ENCODE peak calls at places on chromosomes 4 and X, in four cellular contexts. One of them, this sample, is unnamed.

GRCh38 chrX:114365045-114365834 is 218.6 kb upstream of the HTR2C start:
- DNase-seq in brain microvascular endothelial cell: no peak
- DNase-seq in kidney: no peak
- DNase-seq in IMR-90: no peak
- DNase-seq in this sample: no peak

GRCh38 chrX:119790977-119791436 is 423 bp downstream of the RPL39 start:
- DNase-seq in brain microvascular endothelial cell: peak; percentile 16
- DNase-seq in kidney: peak; percentile 77
- DNase-seq in IMR-90: peak; percentile 26
- DNase-seq in this sample: peak; percentile 11

GRCh38 chr4:133982533-133983224 is 218.9 kb downstream of the PABPC4L start:
- DNase-seq in brain microvascular endothelial cell: no peak
- DNase-seq in IMR-90: peak; percentile 17
- DNase-seq in kidney: no peak
- DNase-seq in this sample: peak; percentile 11

GRCh38 chr4:8574796-8575370 is 5.3 kb upstream of the GPR78 start:
- DNase-seq in IMR-90: no peak
- DNase-seq in kidney: peak; percentile 53
- DNase-seq in brain microvascular endothelial cell: no peak
- DNase-seq in this sample: no peak

GRCh38 chr4:118743867-118744266 is 58.7 kb downstream of the METTL14 start:
- DNase-seq in brain microvascular endothelial cell: peak; percentile 65
- DNase-seq in kidney: peak; percentile 33
- DNase-seq in IMR-90: peak; percentile 58
- DNase-seq in this sample: no peak

GRCh38 chr4:54277691-54278090 is 48.6 kb downstream of the PDGFRA start:
- DNase-seq in brain microvascular endothelial cell: peak; percentile 72
- DNase-seq in kidney: no peak
- DNase-seq in IMR-90: peak; percentile 92
- DNase-seq in this sample: peak; percentile 34

GRCh38 chr4:99436976-99437655 is 2.0 kb upstream of the ADH7 start:
- DNase-seq in brain microvascular endothelial cell: no peak
- DNase-seq in kidney: no peak
- DNase-seq in IMR-90: no peak
- DNase-seq in this sample: no peak

GRCh38 chr4:3440979-3441500 is 728 bp upstream of the HGFAC start:
- DNase-seq in brain microvascular endothelial cell: no peak
- DNase-seq in IMR-90: no peak
- DNase-seq in kidney: peak; percentile 66
- DNase-seq in this sample: no peak

GRCh38 chrX:153595387-153595786 is 3.6 kb downstream of the CCNQ start:
- DNase-seq in kidney: no peak
- DNase-seq in IMR-90: no peak
- DNase-seq in brain microvascular endothelial cell: no peak
- DNase-seq in this sample: no peak

GRCh38 chr4:185998791-185999190 is 70.2 kb upstream of the TLR3 start:
- DNase-seq in brain microvascular endothelial cell: no peak
- DNase-seq in IMR-90: no peak
- DNase-seq in kidney: no peak
- DNase-seq in this sample: peak; percentile 9

GRCh38 chrX:134460005-134460860 is at the start of gene HPRT1:
- DNase-seq in kidney: peak; percentile 95
- DNase-seq in IMR-90: peak; percentile 66
- DNase-seq in brain microvascular endothelial cell: peak; percentile 63
- DNase-seq in this sample: peak; percentile 26

GRCh38 chrX:17403231-17403691 is 28.3 kb downstream of the NHS start:
- DNase-seq in IMR-90: no peak
- DNase-seq in brain microvascular endothelial cell: no peak
- DNase-seq in kidney: no peak
- DNase-seq in this sample: no peak

GRCh38 chrX:132956421-132957210 is 1.8 kb downstream of the HS6ST2 start:
- DNase-seq in kidney: peak; percentile 77
- DNase-seq in brain microvascular endothelial cell: no peak
- DNase-seq in IMR-90: no peak
- DNase-seq in this sample: no peak

GRCh38 chr4:4704267-4704666 is 155.2 kb upstream of the MSX1 start:
- DNase-seq in brain microvascular endothelial cell: no peak
- DNase-seq in IMR-90: peak; percentile 41
- DNase-seq in kidney: no peak
- DNase-seq in this sample: no peak

GRCh38 chr4:53885668-53886067 is 178.7 kb downstream of the CHIC2 start:
- DNase-seq in IMR-90: no peak
- DNase-seq in kidney: no peak
- DNase-seq in brain microvascular endothelial cell: no peak
- DNase-seq in this sample: no peak

GRCh38 chr4:37864786-37865185 is 26.1 kb upstream of the TBC1D1 start:
- DNase-seq in kidney: no peak
- DNase-seq in brain microvascular endothelial cell: no peak
- DNase-seq in IMR-90: no peak
- DNase-seq in this sample: no peak

GRCh38 chr4:147610666-147611065 is 6.5 kb upstream of the TMEM184C start:
- DNase-seq in kidney: no peak
- DNase-seq in IMR-90: no peak
- DNase-seq in brain microvascular endothelial cell: no peak
- DNase-seq in this sample: no peak

GRCh38 chrX:7318661-7319060 is 170.7 kb upstream of the PUDP start:
- DNase-seq in brain microvascular endothelial cell: no peak
- DNase-seq in kidney: no peak
- DNase-seq in IMR-90: no peak
- DNase-seq in this sample: no peak

GRCh38 chrX:74259879-74260491 is 44.0 kb upstream of the ZCCHC13 start:
- DNase-seq in kidney: no peak
- DNase-seq in IMR-90: no peak
- DNase-seq in brain microvascular endothelial cell: no peak
- DNase-seq in this sample: no peak

GRCh38 chrX:43000121-43000520 is 222.2 kb upstream of the PPP1R2C start:
- DNase-seq in IMR-90: no peak
- DNase-seq in kidney: no peak
- DNase-seq in brain microvascular endothelial cell: no peak
- DNase-seq in this sample: no peak

GRCh38 chrX:57915680-57916079 is 5.4 kb upstream of the ZXDA start:
- DNase-seq in kidney: peak; percentile 27
- DNase-seq in IMR-90: no peak
- DNase-seq in brain microvascular endothelial cell: no peak
- DNase-seq in this sample: no peak

GRCh38 chr4:153750197-153750817 is 9.5 kb downstream of the RNF175 start:
- DNase-seq in IMR-90: peak; percentile 58
- DNase-seq in kidney: no peak
- DNase-seq in brain microvascular endothelial cell: peak; percentile 78
- DNase-seq in this sample: peak; percentile 68

GRCh38 chr4:15707363-15707715 is 4.5 kb downstream of the BST1 start:
- DNase-seq in kidney: no peak
- DNase-seq in IMR-90: no peak
- DNase-seq in brain microvascular endothelial cell: no peak
- DNase-seq in this sample: no peak

GRCh38 chrX:70480660-70481018 is 36.0 kb downstream of the DLG3 start:
- DNase-seq in IMR-90: no peak
- DNase-seq in brain microvascular endothelial cell: peak; percentile 20
- DNase-seq in kidney: no peak
- DNase-seq in this sample: no peak

GRCh38 chr4:37889849-37890500 is 909 bp upstream of the TBC1D1 start:
- DNase-seq in kidney: peak; percentile 77
- DNase-seq in IMR-90: peak; percentile 1
- DNase-seq in brain microvascular endothelial cell: no peak
- DNase-seq in this sample: no peak

GRCh38 chrX:22150371-22150770 is 118.2 kb downstream of the PHEX start:
- DNase-seq in IMR-90: no peak
- DNase-seq in kidney: no peak
- DNase-seq in brain microvascular endothelial cell: no peak
- DNase-seq in this sample: no peak

GRCh38 chrX:49846545-49846944 is 17.4 kb downstream of the PAGE4 start:
- DNase-seq in brain microvascular endothelial cell: no peak
- DNase-seq in IMR-90: no peak
- DNase-seq in kidney: no peak
- DNase-seq in this sample: no peak

GRCh38 chr4:38105475-38105874 is 145.3 kb downstream of the PTTG2 start:
- DNase-seq in IMR-90: no peak
- DNase-seq in kidney: no peak
- DNase-seq in brain microvascular endothelial cell: no peak
- DNase-seq in this sample: no peak

GRCh38 chr4:38026138-38026740 is 66.0 kb downstream of the PTTG2 start:
- DNase-seq in IMR-90: no peak
- DNase-seq in kidney: no peak
- DNase-seq in brain microvascular endothelial cell: no peak
- DNase-seq in this sample: no peak

GRCh38 chr4:47855350-47855749 is 17.5 kb upstream of the CORIN start:
- DNase-seq in IMR-90: peak; percentile 98
- DNase-seq in brain microvascular endothelial cell: no peak
- DNase-seq in kidney: no peak
- DNase-seq in this sample: no peak

GRCh38 chrX:39750246-39750790 is 347.4 kb downstream of the BCOR start:
- DNase-seq in kidney: no peak
- DNase-seq in brain microvascular endothelial cell: no peak
- DNase-seq in IMR-90: no peak
- DNase-seq in this sample: no peak

GRCh38 chr4:13542577-13543042 is 1.7 kb downstream of the NKX3-2 start:
- DNase-seq in brain microvascular endothelial cell: no peak
- DNase-seq in IMR-90: no peak
- DNase-seq in kidney: peak; percentile 62
- DNase-seq in this sample: no peak

GRCh38 chr4:74794341-74794801 is at the start of gene BTC:
- DNase-seq in kidney: peak; percentile 78
- DNase-seq in IMR-90: no peak
- DNase-seq in brain microvascular endothelial cell: no peak
- DNase-seq in this sample: no peak

GRCh38 chrX:148960060-148960459 is 459.6 kb downstream of the AFF2 start:
- DNase-seq in brain microvascular endothelial cell: no peak
- DNase-seq in kidney: no peak
- DNase-seq in IMR-90: no peak
- DNase-seq in this sample: no peak

GRCh38 chr4:141395919-141396318 is 175.2 kb downstream of the ZNF330 start:
- DNase-seq in brain microvascular endothelial cell: no peak
- DNase-seq in kidney: no peak
- DNase-seq in IMR-90: no peak
- DNase-seq in this sample: no peak

GRCh38 chr4:151921371-151921770 is 160.6 kb upstream of the GATB start:
- DNase-seq in IMR-90: peak; percentile 30
- DNase-seq in brain microvascular endothelial cell: peak; percentile 37
- DNase-seq in kidney: no peak
- DNase-seq in this sample: peak; percentile 2

GRCh38 chr4:79259242-79259641 is 66.6 kb downstream of the NAA11 start:
- DNase-seq in brain microvascular endothelial cell: no peak
- DNase-seq in kidney: no peak
- DNase-seq in IMR-90: no peak
- DNase-seq in this sample: no peak

GRCh38 chr4:146545102-146545501 is 23.4 kb upstream of the SLC10A7 start:
- DNase-seq in kidney: no peak
- DNase-seq in brain microvascular endothelial cell: peak; percentile 49
- DNase-seq in IMR-90: peak; percentile 29
- DNase-seq in this sample: no peak

GRCh38 chr4:104020641-104021040 is 300.9 kb upstream of the TACR3 start:
- DNase-seq in IMR-90: no peak
- DNase-seq in brain microvascular endothelial cell: no peak
- DNase-seq in kidney: no peak
- DNase-seq in this sample: no peak

GRCh38 chrX:120564925-120565324 is 4.2 kb upstream of the CUL4B start:
- DNase-seq in IMR-90: no peak
- DNase-seq in kidney: no peak
- DNase-seq in brain microvascular endothelial cell: no peak
- DNase-seq in this sample: no peak

GRCh38 chr4:84690481-84690880 is 107.6 kb downstream of the CDS1 start:
- DNase-seq in IMR-90: peak; percentile 3
- DNase-seq in brain microvascular endothelial cell: no peak
- DNase-seq in kidney: no peak
- DNase-seq in this sample: no peak
- H3K4me3 ChIP-seq in IMR-90: no peak overlapping the region
- H3K4me3 ChIP-seq in brain microvascular endothelial cell: peak overlapping the region; percentile 2
- H3K4me3 ChIP-seq in kidney: no peak overlapping the region
- H3K4me3 ChIP-seq in this sample: no peak overlapping the region

DNA sequence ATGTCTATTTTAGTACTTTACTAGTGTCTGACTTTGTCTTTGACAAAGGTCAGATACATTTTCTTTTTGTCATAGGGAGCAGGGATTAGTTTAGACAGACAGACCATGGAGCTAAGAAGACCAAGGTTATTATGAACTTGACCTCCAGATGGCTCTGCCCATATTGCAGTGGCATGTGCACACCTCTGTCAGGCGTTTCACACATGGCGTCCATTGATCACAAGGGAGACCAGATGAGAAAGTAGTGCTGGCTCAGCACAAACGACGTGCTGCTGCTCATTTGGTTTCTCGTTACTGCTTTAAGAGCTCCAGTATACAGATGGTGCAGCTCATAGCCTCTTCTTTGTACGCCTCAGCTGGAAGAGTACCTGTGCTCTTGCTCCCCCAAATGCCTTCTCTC is 56.3 kb upstream of the HPSE start:
- DNase-seq in brain microvascular endothelial cell: no peak
- DNase-seq in IMR-90: no peak
- DNase-seq in kidney: no peak
- DNase-seq in this sample: no peak
- TF ChIP-seq CTCF in brain microvascular endothelial cell: no peak
- TF ChIP-seq CTCF in IMR-90: no peak
- TF ChIP-seq CTCF in kidney: no peak
- TF ChIP-seq CTCF in this sample: no peak

DNA sequence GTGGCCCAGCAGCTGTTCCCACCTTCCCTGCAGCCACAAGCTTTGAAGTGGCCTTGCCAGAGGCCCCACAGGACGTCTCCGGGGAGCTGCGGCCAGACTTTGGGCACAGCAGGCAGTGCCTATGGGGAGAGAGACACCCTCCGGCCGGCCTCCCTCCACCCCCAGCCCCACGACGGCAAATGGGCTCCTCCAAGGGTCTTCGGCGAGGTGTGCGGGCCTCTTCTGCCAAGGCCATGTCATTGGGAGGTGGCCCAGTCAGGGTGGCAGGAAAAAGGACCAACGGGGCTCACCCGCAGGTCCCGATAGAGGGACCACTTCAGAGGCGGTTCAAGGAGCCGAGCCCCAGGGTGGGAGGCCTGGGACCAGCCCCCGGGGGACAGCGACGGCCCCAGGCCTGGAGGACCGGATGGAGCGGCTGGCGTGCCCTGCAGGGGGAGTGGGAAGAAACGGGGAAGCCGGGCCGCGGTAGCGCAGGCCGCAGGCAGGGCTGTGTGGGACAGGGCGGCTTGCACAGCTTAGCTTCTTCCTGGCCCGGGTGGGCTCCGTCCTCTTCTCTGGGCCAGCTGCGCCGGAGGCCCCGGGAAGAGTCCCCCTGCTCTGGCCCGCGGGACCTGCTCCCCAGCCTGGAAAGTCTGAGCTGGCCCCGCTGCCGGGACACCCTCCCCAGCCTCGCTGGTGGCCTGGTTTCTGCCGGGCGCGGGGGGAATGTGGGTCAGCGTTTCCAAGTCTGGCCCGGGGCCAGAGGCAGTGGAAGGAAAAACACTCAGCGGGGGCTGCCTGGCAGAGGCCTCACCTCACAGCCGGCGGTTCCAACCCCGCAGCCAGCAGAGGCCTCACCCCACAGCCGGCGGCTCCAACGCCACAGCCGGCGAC is 21.9 kb upstream of the SPON2 start:
- DNase-seq in kidney: peak; percentile 92
- DNase-seq in IMR-90: peak; percentile 49
- DNase-seq in brain microvascular endothelial cell: no peak
- DNase-seq in this sample: no peak
- H3K4me3 ChIP-seq in kidney: no peak overlapping the region
- H3K4me3 ChIP-seq in IMR-90: no peak overlapping the region
- H3K4me3 ChIP-seq in brain microvascular endothelial cell: no peak overlapping the region
- H3K4me3 ChIP-seq in this sample: no peak overlapping the region

GRCh38 chr4:78056265-78057129 is 626 bp upstream of the FRAS1 start:
- DNase-seq in kidney: peak; percentile 81
- DNase-seq in brain microvascular endothelial cell: peak; percentile 63
- DNase-seq in IMR-90: peak; percentile 24
- DNase-seq in this sample: peak; percentile 67
- TF ChIP-seq CTCF in kidney: peak; percentile 18
- TF ChIP-seq CTCF in brain microvascular endothelial cell: peak; percentile 16
- TF ChIP-seq CTCF in IMR-90: no peak
- TF ChIP-seq CTCF in this sample: peak; percentile 22

This sample was measured in astrocyte of the cerebellum.